ENCODE peak calls at places on chromosomes 16 and 17, in four cellular contexts. N is uterus; S is AG04450; Q is CD8-positive, alpha-beta T cell. V is an unnamed sample.

GRCh38 chr16:66154801-66155200 is 211.7 kb upstream of the CDH5 start:
- DNase-seq in N (no peak), Q (no peak), S (no peak), V (no peak)

GRCh38 chr17:279776-280175 is 72.8 kb downstream of the RPH3AL start:
- DNase-seq in Q (no peak), N (no peak), S (no peak), V (no peak)

GRCh38 chr16:31052131-31052530 is 18.8 kb downstream of the STX4 start:
- DNase-seq in N (no peak), Q (no peak), S (peak), V (peak)

GRCh38 chr17:78875738-78876597 is 27.0 kb downstream of the CEP295NL start:
- DNase-seq in N (no peak), S (no peak), Q (no peak), V (no peak)

GRCh38 chr16:66881014-66881417 is 701 bp downstream of the PDP2 start:
- DNase-seq in S (no peak), Q (no peak), N (no peak), V (no peak)

GRCh38 chr17:82429824-82430223 is 11.4 kb upstream of the OGFOD3 start:
- DNase-seq in S (no peak), Q (no peak), N (no peak), V (no peak)

GRCh38 chr16:17544785-17545184 is 74.0 kb upstream of the XYLT1 start:
- DNase-seq in S (no peak), Q (no peak), N (no peak), V (no peak)

GRCh38 chr16:15796885-15797284 is 59.9 kb downstream of the MYH11 start:
- DNase-seq in Q (no peak), N (no peak), S (no peak), V (no peak)

GRCh38 chr17:45783593-45784292 is 377 bp upstream of the CRHR1 start:
- DNase-seq in S (no peak), Q (no peak), N (peak), V (no peak)

GRCh38 chr16:31087971-31088370 is 772 bp downstream of the PRSS53 start:
- DNase-seq in S (no peak), N (no peak), Q (no peak), V (no peak)

GRCh38 chr17:37134050-37134449 is 185.3 kb downstream of the AATF start:
- DNase-seq in Q (no peak), S (no peak), N (no peak), V (no peak)

GRCh38 chr16:28936784-28937155 is 5.0 kb downstream of the CD19 start:
- DNase-seq in Q (no peak), N (no peak), S (no peak), V (no peak)

GRCh38 chr17:79915850-79916430 is 76.7 kb upstream of the CBX4 start:
- DNase-seq in N (no peak), S (no peak), Q (no peak), V (no peak)

GRCh38 chr16:88312732-88313131 is 70.0 kb upstream of the ZNF469 start:
- DNase-seq in S (no peak), Q (no peak), N (no peak), V (no peak)

GRCh38 chr17:65855675-65856074 is 294.2 kb upstream of the AXIN2 start:
- DNase-seq in Q (no peak), S (no peak), N (no peak), V (no peak)

GRCh38 chr16:381788-382717 is at the start of gene PGAP6:
- DNase-seq in S (no peak), N (peak), Q (peak), V (no peak)

GRCh38 chr16:67641779-67642708 is 2.9 kb upstream of the CARMIL2 start:
- DNase-seq in S (no peak), Q (no peak), N (no peak), V (no peak)

GRCh38 chr16:58931436-58931835 is 197.3 kb upstream of the GOT2 start:
- DNase-seq in N (no peak), S (no peak), Q (no peak), V (no peak)

GRCh38 chr17:41635121-41636097 is 11.0 kb upstream of the KRT17 start:
- DNase-seq in Q (peak), S (no peak), N (no peak), V (no peak)
- H3K4me3 ChIP-seq in Q (no peak), S (no peak), N (no peak), V (no peak)

DNA sequence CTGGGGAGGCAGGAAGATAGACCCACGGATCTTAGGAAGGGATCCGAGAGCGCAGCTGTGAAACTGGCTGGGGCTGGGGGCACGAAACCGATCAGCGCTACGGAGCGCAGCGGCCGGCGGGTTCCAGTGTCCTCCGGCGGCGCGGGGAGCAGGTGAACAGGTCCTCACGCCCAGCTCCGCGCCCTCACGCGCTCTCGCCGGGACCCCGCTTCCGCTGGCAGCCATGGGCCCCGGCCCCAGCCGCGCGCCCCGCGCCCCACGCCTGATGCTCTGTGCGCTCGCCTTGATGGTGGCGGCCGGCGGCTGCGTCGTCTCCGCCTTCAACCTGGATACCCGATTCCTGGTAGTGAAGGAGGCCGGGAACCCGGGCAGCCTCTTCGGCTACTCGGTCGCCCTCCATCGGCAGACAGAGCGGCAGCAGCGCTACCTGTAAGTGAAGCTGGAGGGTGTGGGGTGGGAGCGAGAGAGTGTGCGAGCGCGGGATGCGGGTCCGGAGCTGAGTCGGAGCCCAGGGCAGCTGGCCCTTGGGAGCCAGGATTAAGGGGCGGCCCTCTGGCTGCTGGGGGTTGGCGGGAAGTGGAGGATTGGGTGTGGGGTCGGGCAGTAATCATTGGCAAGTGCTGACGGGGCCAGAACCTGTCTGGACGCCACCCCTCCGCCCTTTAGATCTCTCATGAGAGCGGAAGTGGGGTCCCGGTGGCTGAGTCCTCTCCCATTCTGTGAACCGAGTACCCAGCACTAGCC is 479 bp downstream of the ITGA3 start:
- DNase-seq in Q (peak), N (peak), S (no peak), V (peak)
- TF ChIP-seq CTCF in Q (peak), N (peak), S (peak), V (no peak)

GRCh38 chr17:48107137-48108055 is at the start of gene SNX11:
- DNase-seq in S (peak), Q (peak), N (peak), V (peak)
- H3K4me3 ChIP-seq in S (peak), Q (peak), N (peak), V (peak)

GRCh38 chr17:29617125-29617480 is 5.6 kb downstream of the CORO6 start:
- DNase-seq in Q (peak), N (peak), S (no peak), V (peak)
- TF ChIP-seq CTCF in Q (peak), N (no peak), S (peak), V (peak)

GRCh38 chr16:3274947-3275346 is 8.3 kb upstream of the ZNF263 start:
- DNase-seq in Q (no peak), N (no peak), S (no peak), V (no peak)
- H3K4me3 ChIP-seq in Q (no peak), N (no peak), S (no peak), V (no peak)

GRCh38 chr17:75828051-75828400 is 16.2 kb downstream of the UNC13D start:
- DNase-seq in S (no peak), Q (peak), N (no peak), V (no peak)

GRCh38 chr17:75830168-75831031 is 13.8 kb downstream of the UNC13D start:
- DNase-seq in Q (peak), N (no peak), S (no peak), V (no peak)

GRCh38 chr17:75828741-75829140 is 15.5 kb downstream of the UNC13D start:
- DNase-seq in N (no peak), S (no peak), Q (no peak), V (no peak)

GRCh38 chr17:75831032-75831567 is 13.1 kb downstream of the UNC13D start:
- DNase-seq in N (no peak), S (no peak), Q (no peak), V (no peak)

GRCh38 chr17:75829747-75830146 is 14.5 kb downstream of the UNC13D start:
- DNase-seq in N (no peak), S (no peak), Q (no peak), V (no peak)
- TF ChIP-seq CTCF in N (no peak), S (no peak), Q (no peak), V (peak)

GRCh38 chr17:74861554-74862107 is 1.9 kb upstream of the GRIN2C start:
- DNase-seq in S (no peak), N (no peak), Q (no peak), V (no peak)

GRCh38 chr17:74858672-74859438 is 830 bp downstream of the GRIN2C start:
- DNase-seq in S (no peak), Q (no peak), N (no peak), V (no peak)

GRCh38 chr17:74860229-74860998 is 729 bp upstream of the GRIN2C start:
- DNase-seq in Q (no peak), S (no peak), N (no peak), V (no peak)

GRCh38 chr17:74860999-74861553 is 1.4 kb upstream of the GRIN2C start:
- DNase-seq in Q (no peak), S (no peak), N (no peak), V (no peak)

GRCh38 chr17:74859439-74860228 is at the start of gene GRIN2C:
- DNase-seq in N (no peak), Q (no peak), S (no peak), V (no peak)
- H3K4me3 ChIP-seq in N (no peak), Q (peak), S (no peak), V (peak)